ENCODE peak calls at places on chromosomes 16 and 17, in seven cellular contexts. One of them, this sample, is unnamed.

GRCh38 chr16:88473666-88474534 is 20.8 kb downstream of the ZFPM1 start:
- DNase-seq in HCT116: no peak
- DNase-seq in HepG2: no peak
- DNase-seq in SK-N-SH: no peak
- DNase-seq in H1: no peak
- DNase-seq in GM12878: no peak
- DNase-seq in K562: peak
- DNase-seq in this sample: no peak

GRCh38 chr17:2048805-2049204 is 6.1 kb upstream of the HIC1 start:
- DNase-seq in HepG2: no peak
- DNase-seq in SK-N-SH: no peak
- DNase-seq in GM12878: no peak
- DNase-seq in H1: no peak
- DNase-seq in HCT116: no peak
- DNase-seq in K562: peak
- DNase-seq in this sample: no peak

GRCh38 chr17:40443196-40443987 is at the start of gene IGFBP4:
- DNase-seq in HCT116: no peak
- DNase-seq in K562: peak
- DNase-seq in HepG2: peak
- DNase-seq in H1: no peak
- DNase-seq in GM12878: no peak
- DNase-seq in SK-N-SH: peak
- DNase-seq in this sample: peak

GRCh38 chr17:4908301-4908700 is 5.4 kb upstream of the CHRNE start:
- DNase-seq in SK-N-SH: peak
- DNase-seq in H1: no peak
- DNase-seq in HepG2: peak
- DNase-seq in GM12878: no peak
- DNase-seq in HCT116: no peak
- DNase-seq in K562: no peak
- DNase-seq in this sample: peak

GRCh38 chr16:27221576-27222498 is 18.5 kb downstream of the KDM8 start:
- DNase-seq in HepG2: no peak
- DNase-seq in K562: no peak
- DNase-seq in SK-N-SH: no peak
- DNase-seq in HCT116: no peak
- DNase-seq in GM12878: no peak
- DNase-seq in H1: no peak
- DNase-seq in this sample: no peak

GRCh38 chr17:31581022-31581483 is 189.6 kb downstream of the RAB11FIP4 start:
- DNase-seq in K562: no peak
- DNase-seq in GM12878: no peak
- DNase-seq in HCT116: no peak
- DNase-seq in SK-N-SH: peak
- DNase-seq in HepG2: no peak
- DNase-seq in H1: no peak
- DNase-seq in this sample: peak

GRCh38 chr17:32903774-32904673 is 23.9 kb upstream of the TMEM98 start:
- DNase-seq in GM12878: no peak
- DNase-seq in SK-N-SH: no peak
- DNase-seq in HCT116: no peak
- DNase-seq in K562: peak
- DNase-seq in H1: no peak
- DNase-seq in HepG2: no peak
- DNase-seq in this sample: no peak

GRCh38 chr16:1643521-1643920 is 31.4 kb downstream of the CRAMP1 start:
- DNase-seq in SK-N-SH: no peak
- DNase-seq in HCT116: no peak
- DNase-seq in GM12878: no peak
- DNase-seq in HepG2: no peak
- DNase-seq in K562: no peak
- DNase-seq in H1: no peak
- DNase-seq in this sample: no peak

GRCh38 chr17:49817993-49818392 is 29.5 kb downstream of the KAT7 start:
- DNase-seq in SK-N-SH: no peak
- DNase-seq in HepG2: no peak
- DNase-seq in GM12878: no peak
- DNase-seq in K562: no peak
- DNase-seq in HCT116: no peak
- DNase-seq in H1: no peak
- DNase-seq in this sample: no peak

GRCh38 chr17:32584792-32585191 is 98.0 kb downstream of the CDK5R1 start:
- DNase-seq in HCT116: no peak
- DNase-seq in SK-N-SH: peak
- DNase-seq in K562: no peak
- DNase-seq in GM12878: no peak
- DNase-seq in HepG2: no peak
- DNase-seq in H1: no peak
- DNase-seq in this sample: no peak

GRCh38 chr16:83924686-83925085 is 25.8 kb downstream of the MLYCD start:
- DNase-seq in HCT116: no peak
- DNase-seq in SK-N-SH: peak
- DNase-seq in GM12878: no peak
- DNase-seq in H1: no peak
- DNase-seq in HepG2: no peak
- DNase-seq in K562: no peak
- DNase-seq in this sample: no peak

GRCh38 chr16:15677447-15677846 is 27.4 kb downstream of the NDE1 start:
- DNase-seq in H1: no peak
- DNase-seq in HCT116: no peak
- DNase-seq in GM12878: no peak
- DNase-seq in HepG2: no peak
- DNase-seq in SK-N-SH: no peak
- DNase-seq in K562: no peak
- DNase-seq in this sample: no peak

GRCh38 chr16:81366316-81366932 is 51.7 kb downstream of the GAN start:
- DNase-seq in HepG2: peak
- DNase-seq in H1: no peak
- DNase-seq in K562: peak
- DNase-seq in GM12878: peak
- DNase-seq in HCT116: peak
- DNase-seq in SK-N-SH: peak
- DNase-seq in this sample: peak

GRCh38 chr16:76854234-76854633 is 336.8 kb upstream of the MON1B start:
- DNase-seq in SK-N-SH: peak
- DNase-seq in HCT116: no peak
- DNase-seq in GM12878: no peak
- DNase-seq in H1: no peak
- DNase-seq in K562: no peak
- DNase-seq in HepG2: peak
- DNase-seq in this sample: no peak

GRCh38 chr17:64063766-64064224 is 43.4 kb upstream of the ICAM2 start:
- DNase-seq in GM12878: no peak
- DNase-seq in SK-N-SH: peak
- DNase-seq in K562: peak
- DNase-seq in HepG2: peak
- DNase-seq in HCT116: no peak
- DNase-seq in H1: peak
- DNase-seq in this sample: peak

GRCh38 chr16:68234188-68235104 is 1.5 kb downstream of the ESRP2 start:
- DNase-seq in HCT116: peak
- DNase-seq in HepG2: peak
- DNase-seq in GM12878: no peak
- DNase-seq in K562: no peak
- DNase-seq in H1: no peak
- DNase-seq in SK-N-SH: no peak
- DNase-seq in this sample: peak

GRCh38 chr16:71734511-71734910 is 10.0 kb upstream of the PHLPP2 start:
- DNase-seq in K562: no peak
- DNase-seq in HCT116: no peak
- DNase-seq in HepG2: peak
- DNase-seq in H1: no peak
- DNase-seq in GM12878: no peak
- DNase-seq in SK-N-SH: no peak
- DNase-seq in this sample: no peak

GRCh38 chr16:46743232-46743719 is 4.9 kb downstream of the MYLK3 start:
- DNase-seq in GM12878: no peak
- DNase-seq in SK-N-SH: peak
- DNase-seq in HepG2: peak
- DNase-seq in K562: peak
- DNase-seq in H1: no peak
- DNase-seq in HCT116: no peak
- DNase-seq in this sample: peak

GRCh38 chr17:81391268-81391963 is 3.8 kb upstream of the BAHCC1 start:
- DNase-seq in HepG2: no peak
- DNase-seq in H1: no peak
- DNase-seq in K562: no peak
- DNase-seq in SK-N-SH: no peak
- DNase-seq in GM12878: no peak
- DNase-seq in HCT116: no peak
- DNase-seq in this sample: no peak

GRCh38 chr16:22052985-22053384 is 39.4 kb upstream of the VWA3A start:
- DNase-seq in GM12878: no peak
- DNase-seq in H1: no peak
- DNase-seq in HepG2: no peak
- DNase-seq in SK-N-SH: no peak
- DNase-seq in K562: peak
- DNase-seq in HCT116: no peak
- DNase-seq in this sample: no peak

DNA sequence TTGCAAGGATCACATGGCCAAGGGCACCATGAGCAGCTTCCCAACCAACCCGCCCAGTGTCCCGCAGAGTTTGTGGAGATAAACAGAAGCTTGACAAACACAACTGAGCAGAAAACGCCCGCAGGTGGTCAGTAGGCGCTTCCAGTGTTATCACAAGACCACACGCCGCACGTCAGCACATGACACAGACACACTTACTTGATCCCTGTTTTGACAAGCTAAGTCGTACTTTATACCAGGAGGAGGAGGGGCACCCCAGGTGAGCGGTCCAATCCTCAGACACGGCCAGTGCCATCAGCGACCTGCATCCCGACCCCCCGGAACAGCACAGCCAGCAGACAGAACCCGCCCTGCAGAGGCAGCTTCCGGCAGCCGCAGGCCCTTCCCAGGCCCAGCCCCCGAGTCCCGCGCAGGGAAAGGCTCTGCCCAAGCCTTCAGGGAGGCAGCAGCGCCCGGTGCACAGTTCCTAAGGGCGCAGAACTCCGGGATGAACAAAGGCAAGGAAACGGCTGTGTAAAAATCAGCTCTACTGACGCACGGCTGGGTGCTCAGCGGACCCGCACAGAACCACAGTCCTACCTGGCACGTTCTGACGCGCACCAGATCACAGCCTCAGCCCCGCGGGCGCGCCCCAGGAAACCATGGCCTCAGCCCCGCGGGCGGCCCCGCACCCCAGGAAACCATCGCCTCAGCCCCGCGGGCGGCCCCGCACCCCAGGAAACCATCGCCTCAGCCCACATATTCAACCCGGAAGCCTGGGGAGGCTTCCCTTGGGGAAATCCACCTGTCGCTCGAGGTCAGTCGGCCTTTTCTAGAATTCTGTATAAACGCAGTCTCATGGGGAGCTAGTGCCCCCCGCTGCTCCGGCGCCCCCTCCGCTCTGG is 27.8 kb downstream of the AXIN1 start:
- DNase-seq in GM12878: no peak
- DNase-seq in SK-N-SH: no peak
- DNase-seq in H1: no peak
- DNase-seq in K562: peak
- DNase-seq in HCT116: no peak
- DNase-seq in HepG2: no peak
- DNase-seq in this sample: no peak
- TF ChIP-seq JUND in GM12878: no peak
- TF ChIP-seq JUND in SK-N-SH: no peak
- TF ChIP-seq JUND in H1: no peak
- TF ChIP-seq JUND in K562: peak
- TF ChIP-seq JUND in HCT116: no peak
- TF ChIP-seq JUND in HepG2: no peak
- TF ChIP-seq JUND in this sample: no peak

GRCh38 chr17:80254396-80255241 is 6.0 kb upstream of the RNF213 start:
- DNase-seq in HCT116: peak
- DNase-seq in H1: no peak
- DNase-seq in GM12878: peak
- DNase-seq in K562: peak
- DNase-seq in SK-N-SH: peak
- DNase-seq in HepG2: peak
- DNase-seq in this sample: peak

GRCh38 chr17:80252871-80253270 is 7.8 kb upstream of the RNF213 start:
- DNase-seq in HepG2: no peak
- DNase-seq in HCT116: peak
- DNase-seq in SK-N-SH: peak
- DNase-seq in K562: peak
- DNase-seq in H1: peak
- DNase-seq in GM12878: no peak
- DNase-seq in this sample: peak

GRCh38 chr17:80257716-80258213 is 2.9 kb upstream of the RNF213 start:
- DNase-seq in K562: peak
- DNase-seq in SK-N-SH: no peak
- DNase-seq in HCT116: no peak
- DNase-seq in H1: no peak
- DNase-seq in GM12878: no peak
- DNase-seq in HepG2: no peak
- DNase-seq in this sample: no peak

GRCh38 chr17:80253631-80254395 is 6.8 kb upstream of the RNF213 start:
- DNase-seq in K562: peak
- DNase-seq in SK-N-SH: peak
- DNase-seq in H1: no peak
- DNase-seq in HepG2: no peak
- DNase-seq in GM12878: no peak
- DNase-seq in HCT116: no peak
- DNase-seq in this sample: peak

GRCh38 chr17:80256034-80256350 is 4.7 kb upstream of the RNF213 start:
- DNase-seq in SK-N-SH: no peak
- DNase-seq in H1: no peak
- DNase-seq in HepG2: no peak
- DNase-seq in GM12878: no peak
- DNase-seq in K562: no peak
- DNase-seq in HCT116: no peak
- DNase-seq in this sample: no peak
- TF ChIP-seq JUND in SK-N-SH: no peak
- TF ChIP-seq JUND in H1: no peak
- TF ChIP-seq JUND in HepG2: no peak
- TF ChIP-seq JUND in GM12878: no peak
- TF ChIP-seq JUND in K562: no peak
- TF ChIP-seq JUND in HCT116: no peak
- TF ChIP-seq JUND in this sample: no peak

GRCh38 chr17:76732734-76733617 is 4.2 kb downstream of the SRSF2 start:
- DNase-seq in K562: peak
- DNase-seq in SK-N-SH: no peak
- DNase-seq in HCT116: no peak
- DNase-seq in GM12878: no peak
- DNase-seq in H1: no peak
- DNase-seq in HepG2: no peak
- DNase-seq in this sample: no peak
- TF ChIP-seq JUND in K562: no peak
- TF ChIP-seq JUND in SK-N-SH: peak
- TF ChIP-seq JUND in HCT116: peak
- TF ChIP-seq JUND in GM12878: no peak
- TF ChIP-seq JUND in H1: no peak
- TF ChIP-seq JUND in HepG2: no peak
- TF ChIP-seq JUND in this sample: no peak

DNA sequence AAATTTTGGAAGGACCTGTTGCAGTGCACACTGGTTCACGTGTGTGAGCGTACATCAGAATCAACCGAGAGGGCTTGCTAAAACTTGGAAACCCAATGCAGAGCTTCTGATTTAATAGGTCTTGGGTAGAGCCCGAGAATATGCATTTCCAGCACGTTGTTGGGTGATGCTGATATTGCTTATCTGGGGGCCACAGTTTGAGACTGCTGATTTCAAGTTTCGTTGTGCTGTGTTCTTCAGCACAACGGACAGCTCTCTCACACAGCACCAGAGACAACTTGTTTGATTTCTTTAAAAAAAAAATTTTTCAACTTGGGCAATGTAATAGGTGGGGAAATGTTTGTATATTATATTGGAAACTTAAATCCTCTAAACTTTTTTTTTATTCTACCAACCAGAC is 9.4 kb downstream of the OR4D2 start:
- DNase-seq in K562: peak
- DNase-seq in HCT116: no peak
- DNase-seq in SK-N-SH: no peak
- DNase-seq in HepG2: no peak
- DNase-seq in GM12878: no peak
- DNase-seq in H1: no peak
- DNase-seq in this sample: no peak
- TF ChIP-seq JUND in K562: no peak
- TF ChIP-seq JUND in HCT116: no peak
- TF ChIP-seq JUND in SK-N-SH: no peak
- TF ChIP-seq JUND in HepG2: no peak
- TF ChIP-seq JUND in GM12878: no peak
- TF ChIP-seq JUND in H1: no peak
- TF ChIP-seq JUND in this sample: no peak